ENCODE peak calls at places on chromosomes 13 and 19, in eight cellular contexts. One of them, this sample, is unnamed.
A peak's percentile ranks its signal among the peaks of the same experiment; 100 is the strongest.

GRCh38 chr19:18430417-18431144 is 7.4 kb downstream of the ISYNA1 start:
- DNase-seq in K562: no peak
- DNase-seq in H1: no peak
- DNase-seq in SK-N-SH: no peak
- DNase-seq in GM12878: no peak
- DNase-seq in HCT116: no peak
- DNase-seq in GM23338: no peak
- DNase-seq in HepG2: no peak
- DNase-seq in this sample: no peak

GRCh38 chr19:4062576-4063368 is 3.9 kb downstream of the ZBTB7A start:
- DNase-seq in K562: no peak
- DNase-seq in H1: no peak
- DNase-seq in SK-N-SH: no peak
- DNase-seq in GM12878: no peak
- DNase-seq in HCT116: no peak
- DNase-seq in GM23338: peak; percentile 18
- DNase-seq in HepG2: no peak
- DNase-seq in this sample: no peak

GRCh38 chr13:42836930-42837329 is 55.5 kb downstream of the FAM216B start:
- DNase-seq in K562: no peak
- DNase-seq in H1: no peak
- DNase-seq in SK-N-SH: no peak
- DNase-seq in GM12878: no peak
- DNase-seq in HCT116: peak; percentile 4
- DNase-seq in GM23338: peak; percentile 52
- DNase-seq in HepG2: no peak
- DNase-seq in this sample: peak; percentile 19

GRCh38 chr13:27353166-27353583 is 71.2 kb upstream of the GTF3A start:
- DNase-seq in K562: no peak
- DNase-seq in H1: no peak
- DNase-seq in SK-N-SH: no peak
- DNase-seq in GM12878: peak; percentile 89
- DNase-seq in HCT116: no peak
- DNase-seq in GM23338: no peak
- DNase-seq in HepG2: peak; percentile 30
- DNase-seq in this sample: no peak

GRCh38 chr13:112727581-112727980 is 37.7 kb downstream of the ATP11A start:
- DNase-seq in K562: no peak
- DNase-seq in H1: no peak
- DNase-seq in SK-N-SH: no peak
- DNase-seq in GM12878: no peak
- DNase-seq in HCT116: no peak
- DNase-seq in GM23338: peak; percentile 40
- DNase-seq in HepG2: no peak
- DNase-seq in this sample: no peak

GRCh38 chr13:30569901-30570576 is 47.7 kb upstream of the USPL1 start:
- DNase-seq in K562: peak; percentile 7
- DNase-seq in H1: peak; percentile 40
- DNase-seq in SK-N-SH: no peak
- DNase-seq in GM12878: no peak
- DNase-seq in HCT116: peak; percentile 66
- DNase-seq in GM23338: peak; percentile 17
- DNase-seq in HepG2: peak; percentile 52
- DNase-seq in this sample: no peak

GRCh38 chr13:20142019-20142926 is 18.6 kb downstream of the GJA3 start:
- DNase-seq in K562: no peak
- DNase-seq in H1: peak; percentile 40
- DNase-seq in SK-N-SH: peak; percentile 48
- DNase-seq in GM12878: no peak
- DNase-seq in HCT116: no peak
- DNase-seq in GM23338: peak; percentile 53
- DNase-seq in HepG2: no peak
- DNase-seq in this sample: no peak

GRCh38 chr13:55673910-55674309 is 1466.8 kb upstream of the PRR20A start:
- DNase-seq in K562: no peak
- DNase-seq in H1: no peak
- DNase-seq in SK-N-SH: no peak
- DNase-seq in GM12878: no peak
- DNase-seq in HCT116: no peak
- DNase-seq in GM23338: peak; percentile 66
- DNase-seq in HepG2: no peak
- DNase-seq in this sample: no peak

GRCh38 chr19:7705387-7706187 is 3.7 kb upstream of the FCER2 start:
- DNase-seq in K562: no peak
- DNase-seq in H1: no peak
- DNase-seq in SK-N-SH: no peak
- DNase-seq in GM12878: peak; percentile 91
- DNase-seq in HCT116: no peak
- DNase-seq in GM23338: no peak
- DNase-seq in HepG2: no peak
- DNase-seq in this sample: no peak

GRCh38 chr13:97506511-97506910 is 72.5 kb downstream of the RAP2A start:
- DNase-seq in K562: no peak
- DNase-seq in H1: no peak
- DNase-seq in SK-N-SH: no peak
- DNase-seq in GM12878: no peak
- DNase-seq in HCT116: no peak
- DNase-seq in GM23338: no peak
- DNase-seq in HepG2: no peak
- DNase-seq in this sample: peak; percentile 44

GRCh38 chr19:33133438-33134031 is 1.6 kb downstream of the WDR88 start:
- DNase-seq in K562: peak; percentile 39
- DNase-seq in H1: peak; percentile 53
- DNase-seq in SK-N-SH: peak; percentile 91
- DNase-seq in GM12878: no peak
- DNase-seq in HCT116: no peak
- DNase-seq in GM23338: peak; percentile 51
- DNase-seq in HepG2: peak; percentile 43
- DNase-seq in this sample: peak; percentile 24

GRCh38 chr19:46753420-46754155 is 7.3 kb upstream of the STRN4 start:
- DNase-seq in K562: peak; percentile 74
- DNase-seq in H1: peak; percentile 78
- DNase-seq in SK-N-SH: peak; percentile 77
- DNase-seq in GM12878: no peak
- DNase-seq in HCT116: no peak
- DNase-seq in GM23338: peak; percentile 87
- DNase-seq in HepG2: peak; percentile 48
- DNase-seq in this sample: peak; percentile 41

GRCh38 chr13:98755116-98755515 is 2.6 kb upstream of the SLC15A1 start:
- DNase-seq in K562: no peak
- DNase-seq in H1: no peak
- DNase-seq in SK-N-SH: no peak
- DNase-seq in GM12878: no peak
- DNase-seq in HCT116: no peak
- DNase-seq in GM23338: no peak
- DNase-seq in HepG2: no peak
- DNase-seq in this sample: no peak

GRCh38 chr19:45863840-45864628 is at the start of gene FOXA3:
- DNase-seq in K562: peak; percentile 96
- DNase-seq in H1: peak; percentile 87
- DNase-seq in SK-N-SH: peak; percentile 87
- DNase-seq in GM12878: no peak
- DNase-seq in HCT116: no peak
- DNase-seq in GM23338: peak; percentile 84
- DNase-seq in HepG2: peak; percentile 64
- DNase-seq in this sample: peak; percentile 32

GRCh38 chr19:19115954-19116353 is 22.3 kb downstream of the TMEM161A start:
- DNase-seq in K562: peak; percentile 68
- DNase-seq in H1: peak; percentile 93
- DNase-seq in SK-N-SH: peak; percentile 72
- DNase-seq in GM12878: no peak
- DNase-seq in HCT116: no peak
- DNase-seq in GM23338: peak; percentile 89
- DNase-seq in HepG2: peak; percentile 45
- DNase-seq in this sample: no peak

GRCh38 chr19:46466536-46467199 is 4.7 kb downstream of the PNMA8A start:
- DNase-seq in K562: no peak
- DNase-seq in H1: no peak
- DNase-seq in SK-N-SH: no peak
- DNase-seq in GM12878: peak; percentile 55
- DNase-seq in HCT116: no peak
- DNase-seq in GM23338: no peak
- DNase-seq in HepG2: no peak
- DNase-seq in this sample: no peak

GRCh38 chr13:90055121-90055520 is 1292.4 kb upstream of the MIR17HG start:
- DNase-seq in K562: no peak
- DNase-seq in H1: no peak
- DNase-seq in SK-N-SH: no peak
- DNase-seq in GM12878: no peak
- DNase-seq in HCT116: peak; percentile 0
- DNase-seq in GM23338: no peak
- DNase-seq in HepG2: no peak
- DNase-seq in this sample: no peak

GRCh38 chr13:103762523-103762922 is 696.3 kb upstream of the SLC10A2 start:
- DNase-seq in K562: no peak
- DNase-seq in H1: no peak
- DNase-seq in SK-N-SH: no peak
- DNase-seq in GM12878: no peak
- DNase-seq in HCT116: no peak
- DNase-seq in GM23338: peak; percentile 9
- DNase-seq in HepG2: no peak
- DNase-seq in this sample: no peak

GRCh38 chr13:111914241-111915103 is 152.5 kb upstream of the SOX1 start:
- DNase-seq in K562: no peak
- DNase-seq in H1: peak; percentile 23
- DNase-seq in SK-N-SH: no peak
- DNase-seq in GM12878: no peak
- DNase-seq in HCT116: no peak
- DNase-seq in GM23338: no peak
- DNase-seq in HepG2: no peak
- DNase-seq in this sample: no peak

GRCh38 chr13:44870456-44870929 is 118.8 kb downstream of the NUFIP1 start:
- DNase-seq in K562: no peak
- DNase-seq in H1: no peak
- DNase-seq in SK-N-SH: no peak
- DNase-seq in GM12878: no peak
- DNase-seq in HCT116: no peak
- DNase-seq in GM23338: no peak
- DNase-seq in HepG2: no peak
- DNase-seq in this sample: no peak
- TF ChIP-seq POLR2AphosphoS5 in K562: no peak
- TF ChIP-seq POLR2AphosphoS5 in H1: no peak
- TF ChIP-seq POLR2AphosphoS5 in SK-N-SH: no peak
- TF ChIP-seq POLR2AphosphoS5 in GM12878: no peak
- TF ChIP-seq POLR2AphosphoS5 in HCT116: no peak
- TF ChIP-seq POLR2AphosphoS5 in GM23338: no peak
- TF ChIP-seq POLR2AphosphoS5 in HepG2: no peak
- TF ChIP-seq POLR2AphosphoS5 in this sample: no peak

GRCh38 chr13:44197791-44198770 is 175.5 kb upstream of the SERP2 start:
- DNase-seq in K562: no peak
- DNase-seq in H1: no peak
- DNase-seq in SK-N-SH: no peak
- DNase-seq in GM12878: peak; percentile 34
- DNase-seq in HCT116: no peak
- DNase-seq in GM23338: no peak
- DNase-seq in HepG2: no peak
- DNase-seq in this sample: no peak

GRCh38 chr13:44198826-44199225 is 174.8 kb upstream of the SERP2 start:
- DNase-seq in K562: no peak
- DNase-seq in H1: no peak
- DNase-seq in SK-N-SH: no peak
- DNase-seq in GM12878: no peak
- DNase-seq in HCT116: no peak
- DNase-seq in GM23338: no peak
- DNase-seq in HepG2: no peak
- DNase-seq in this sample: no peak

GRCh38 chr13:44199627-44200207 is 173.9 kb upstream of the SERP2 start:
- DNase-seq in K562: no peak
- DNase-seq in H1: no peak
- DNase-seq in SK-N-SH: no peak
- DNase-seq in GM12878: no peak
- DNase-seq in HCT116: no peak
- DNase-seq in GM23338: no peak
- DNase-seq in HepG2: no peak
- DNase-seq in this sample: no peak

GRCh38 chr13:44193731-44194130 is 179.9 kb upstream of the SERP2 start:
- DNase-seq in K562: no peak
- DNase-seq in H1: no peak
- DNase-seq in SK-N-SH: no peak
- DNase-seq in GM12878: no peak
- DNase-seq in HCT116: no peak
- DNase-seq in GM23338: no peak
- DNase-seq in HepG2: no peak
- DNase-seq in this sample: no peak

DNA sequence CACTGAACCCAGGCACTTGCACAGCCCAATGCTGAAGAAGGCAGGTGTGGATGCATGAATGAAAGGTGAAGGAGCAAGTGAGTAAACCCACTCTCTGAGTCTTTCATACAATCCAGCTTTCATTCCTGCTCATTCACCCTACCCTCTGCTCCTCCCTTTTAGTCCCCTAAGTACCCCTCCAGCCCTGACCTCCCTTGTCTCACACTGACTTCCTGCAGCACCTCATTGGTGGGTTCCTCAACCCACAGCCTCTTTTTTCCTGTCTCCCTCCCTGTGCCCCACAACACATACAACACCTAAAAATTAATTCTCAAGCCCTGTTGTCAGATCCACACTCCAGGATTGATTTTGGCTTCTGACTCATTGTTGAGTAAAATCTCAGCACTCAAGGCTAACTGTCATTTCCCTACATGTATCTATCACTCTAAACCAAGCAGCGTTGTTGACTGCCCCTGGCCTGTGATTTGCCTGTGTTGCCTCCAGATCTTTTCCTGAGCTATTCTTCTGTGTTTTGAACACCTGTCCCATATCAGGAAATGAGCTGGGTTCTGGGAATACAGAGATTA is 177.4 kb upstream of the SERP2 start:
- DNase-seq in K562: no peak
- DNase-seq in H1: no peak
- DNase-seq in SK-N-SH: no peak
- DNase-seq in GM12878: no peak
- DNase-seq in HCT116: no peak
- DNase-seq in GM23338: no peak
- DNase-seq in HepG2: no peak
- DNase-seq in this sample: peak; percentile 5
- H2AFZ ChIP-seq in K562: no peak overlapping the region
- H2AFZ ChIP-seq in H1: no peak overlapping the region
- H2AFZ ChIP-seq in SK-N-SH: no peak overlapping the region
- H2AFZ ChIP-seq in GM12878: no peak overlapping the region
- H2AFZ ChIP-seq in HCT116: no peak overlapping the region
- H2AFZ ChIP-seq in GM23338: no peak overlapping the region
- H2AFZ ChIP-seq in HepG2: no peak overlapping the region
- H2AFZ ChIP-seq in this sample: no peak overlapping the region

GRCh38 chr19:35211545-35212230 is 16.9 kb downstream of the FAM187B start:
- DNase-seq in K562: no peak
- DNase-seq in H1: no peak
- DNase-seq in SK-N-SH: no peak
- DNase-seq in GM12878: no peak
- DNase-seq in HCT116: no peak
- DNase-seq in GM23338: no peak
- DNase-seq in HepG2: peak; percentile 13
- DNase-seq in this sample: peak; percentile 48
- TF ChIP-seq POLR2AphosphoS5 in K562: no peak
- TF ChIP-seq POLR2AphosphoS5 in H1: no peak
- TF ChIP-seq POLR2AphosphoS5 in SK-N-SH: no peak
- TF ChIP-seq POLR2AphosphoS5 in GM12878: no peak
- TF ChIP-seq POLR2AphosphoS5 in HCT116: no peak
- TF ChIP-seq POLR2AphosphoS5 in GM23338: no peak
- TF ChIP-seq POLR2AphosphoS5 in HepG2: no peak
- TF ChIP-seq POLR2AphosphoS5 in this sample: no peak

GRCh38 chr13:79966039-79966438 is 374.9 kb downstream of the SPRY2 start:
- DNase-seq in K562: no peak
- DNase-seq in H1: no peak
- DNase-seq in SK-N-SH: no peak
- DNase-seq in GM12878: no peak
- DNase-seq in HCT116: no peak
- DNase-seq in GM23338: no peak
- DNase-seq in HepG2: no peak
- DNase-seq in this sample: no peak
- H2AFZ ChIP-seq in K562: no peak overlapping the region
- H2AFZ ChIP-seq in H1: no peak overlapping the region
- H2AFZ ChIP-seq in SK-N-SH: no peak overlapping the region
- H2AFZ ChIP-seq in GM12878: no peak overlapping the region
- H2AFZ ChIP-seq in HCT116: no peak overlapping the region
- H2AFZ ChIP-seq in GM23338: no peak overlapping the region
- H2AFZ ChIP-seq in HepG2: no peak overlapping the region
- H2AFZ ChIP-seq in this sample: no peak overlapping the region